ENCODE peak calls at places on chromosomes 5 and 9, in six cellular contexts. K is transverse colon, G is GM23338, D is heart right ventricle, X is BE2C, I is coronary artery. H is an unnamed sample.

GRCh38 chr9:4987996-4988421 is 2.9 kb downstream of the JAK2 start:
- DNase-seq in K (peak), G (peak), D (peak), X (peak), I (no peak), H (peak)

GRCh38 chr5:177984565-177985166 is 11.4 kb downstream of the PROP1 start:
- DNase-seq in K (no peak), G (peak), D (no peak), X (no peak), I (no peak), H (no peak)

GRCh38 chr5:14234204-14234603 is 91.1 kb downstream of the TRIO start:
- DNase-seq in K (no peak), G (no peak), D (no peak), X (no peak), I (no peak), H (no peak)

GRCh38 chr9:137778914-137779313 is 98.7 kb upstream of the CACNA1B start:
- DNase-seq in K (no peak), G (no peak), D (no peak), X (no peak), I (no peak), H (no peak)

GRCh38 chr9:13810510-13810909 is 503.4 kb downstream of the NFIB start:
- DNase-seq in K (no peak), G (no peak), D (no peak), X (no peak), I (no peak), H (no peak)

GRCh38 chr5:40486437-40487270 is 193.1 kb upstream of the PTGER4 start:
- DNase-seq in K (no peak), G (no peak), D (no peak), X (no peak), I (no peak), H (no peak)

GRCh38 chr5:104186100-104186499 is 623.5 kb upstream of the NUDT12 start:
- DNase-seq in K (no peak), G (peak), D (peak), X (no peak), I (no peak), H (peak)

GRCh38 chr5:133149333-133149732 is 97.5 kb downstream of the HSPA4 start:
- DNase-seq in K (no peak), G (no peak), D (no peak), X (no peak), I (no peak), H (no peak)

GRCh38 chr9:133641396-133641655 is 5.2 kb downstream of the DBH start:
- DNase-seq in K (no peak), G (no peak), D (no peak), X (no peak), I (no peak), H (no peak)

GRCh38 chr9:12712532-12712931 is 19.3 kb downstream of the TYRP1 start:
- DNase-seq in K (no peak), G (no peak), D (no peak), X (no peak), I (no peak), H (no peak)

GRCh38 chr9:35563791-35564197 is 41.3 kb upstream of the TESK1 start:
- DNase-seq in K (no peak), G (peak), D (peak), X (no peak), I (peak), H (peak)

GRCh38 chr9:92496401-92496800 is 14.1 kb upstream of the ASPN start:
- DNase-seq in K (no peak), G (no peak), D (no peak), X (no peak), I (no peak), H (no peak)
- TF ChIP-seq CTCF in K (no peak), G (no peak), D (no peak), X (no peak), I (no peak), H (no peak)

DNA sequence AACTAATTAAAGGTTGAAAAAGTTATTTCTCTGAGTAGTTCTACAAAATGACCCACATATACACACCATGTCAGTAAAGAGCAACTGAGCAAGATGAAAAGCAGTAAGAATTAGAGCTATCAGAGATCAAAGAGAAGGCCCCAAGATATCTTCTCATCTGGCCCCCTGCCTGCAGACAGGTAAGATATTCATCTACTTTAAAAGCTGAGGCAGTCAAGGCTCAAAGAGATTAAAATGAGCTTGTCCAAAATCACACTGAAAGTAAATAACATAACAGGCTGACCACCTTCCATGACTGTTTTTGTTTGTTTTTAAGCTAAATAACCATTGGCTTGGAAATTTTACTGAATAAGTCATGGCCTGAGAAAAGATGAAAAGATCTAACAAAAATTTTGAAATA is 266.2 kb downstream of the FBXL17 start:
- DNase-seq in K (no peak), G (no peak), D (no peak), X (no peak), I (no peak), H (no peak)
- TF ChIP-seq CTCF in K (no peak), G (no peak), D (no peak), X (no peak), I (no peak), H (no peak)

DNA sequence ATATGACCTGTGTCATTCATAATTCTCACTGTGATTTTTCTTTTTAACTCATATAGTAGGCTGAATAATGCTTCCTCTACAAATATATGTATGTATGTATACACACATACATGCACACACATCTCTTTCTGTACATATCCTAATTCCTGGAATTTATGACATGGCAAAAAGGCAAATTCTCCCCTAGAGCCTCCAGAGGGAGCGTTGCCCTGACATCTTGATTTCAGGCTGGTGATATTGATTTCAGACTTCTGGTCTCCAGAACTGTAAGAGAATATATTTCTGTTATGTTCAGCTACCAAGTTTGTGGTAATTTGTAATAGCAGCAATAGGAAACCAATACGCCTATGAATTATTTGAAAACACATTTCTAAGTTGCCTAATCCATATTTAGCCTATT is 166.6 kb upstream of the GAS1 start:
- DNase-seq in K (no peak), G (no peak), D (no peak), X (no peak), I (no peak), H (no peak)
- TF ChIP-seq CTCF in K (no peak), G (peak), D (no peak), X (peak), I (no peak), H (no peak)

GRCh38 chr9:17082343-17082742 is 52.5 kb upstream of the CNTLN start:
- DNase-seq in K (no peak), G (peak), D (no peak), X (peak), I (no peak), H (peak)
- TF ChIP-seq CTCF in K (no peak), G (peak), D (no peak), X (peak), I (no peak), H (no peak)